ENCODE peak calls at places on chromosome X, in four cellular contexts. E, Z, D and H are unnamed samples.

GRCh38 chrX:140064993-140065392 is 99.7 kb upstream of the CXorf66 start:
- DNase-seq in E (peak; percentile 56), Z (no peak), D (no peak), H (no peak)

GRCh38 chrX:103343105-103343504 is 13.1 kb downstream of the TCEAL7 start:
- DNase-seq in E (no peak), Z (no peak), D (peak; percentile 50), H (no peak)

GRCh38 chrX:121581885-121582284 is 534.5 kb downstream of the GLUD2 start:
- DNase-seq in E (no peak), Z (no peak), D (peak; percentile 2), H (no peak)

GRCh38 chrX:38627683-38628082 is 66.3 kb downstream of the TSPAN7 start:
- DNase-seq in E (peak; percentile 45), Z (no peak), D (peak; percentile 68), H (no peak)

GRCh38 chrX:150438165-150438564 is 75.0 kb downstream of the MAMLD1 start:
- DNase-seq in E (no peak), Z (no peak), D (no peak), H (no peak)

GRCh38 chrX:49202022-49202421 is 2.0 kb upstream of the SYP start:
- DNase-seq in E (no peak), Z (no peak), D (no peak), H (no peak)

GRCh38 chrX:64093761-64094160 is 111.7 kb downstream of the AMER1 start:
- DNase-seq in E (no peak), Z (no peak), D (peak; percentile 3), H (no peak)

GRCh38 chrX:86171366-86171765 is 23.1 kb downstream of the DACH2 start:
- DNase-seq in E (peak; percentile 11), Z (no peak), D (peak; percentile 11), H (no peak)

GRCh38 chrX:115324194-115324593 is 34.7 kb downstream of the LUZP4 start:
- DNase-seq in E (no peak), Z (no peak), D (no peak), H (no peak)

GRCh38 chrX:13790206-13791131 is 26.4 kb downstream of the GPM6B start:
- DNase-seq in E (no peak), Z (no peak), D (no peak), H (no peak)

GRCh38 chrX:12974217-12974796 is 603 bp upstream of the TMSB4X start:
- DNase-seq in E (peak; percentile 69), Z (no peak), D (peak; percentile 73), H (no peak)

GRCh38 chrX:96692911-96693310 is 8.3 kb downstream of the DIAPH2 start:
- DNase-seq in E (no peak), Z (no peak), D (no peak), H (no peak)

GRCh38 chrX:153635788-153636668 is 11.0 kb upstream of the DUSP9 start:
- DNase-seq in E (peak; percentile 50), Z (no peak), D (peak; percentile 38), H (no peak)

GRCh38 chrX:115058276-115058675 is 40.9 kb upstream of the IL13RA2 start:
- DNase-seq in E (no peak), Z (no peak), D (no peak), H (no peak)

GRCh38 chrX:55908685-55909212 is 191.2 kb downstream of the RRAGB start:
- DNase-seq in E (no peak), Z (no peak), D (no peak), H (no peak)

GRCh38 chrX:130165181-130165702 is 399 bp downstream of the AIFM1 start:
- DNase-seq in E (no peak), Z (no peak), D (peak; percentile 25), H (no peak)

DNA sequence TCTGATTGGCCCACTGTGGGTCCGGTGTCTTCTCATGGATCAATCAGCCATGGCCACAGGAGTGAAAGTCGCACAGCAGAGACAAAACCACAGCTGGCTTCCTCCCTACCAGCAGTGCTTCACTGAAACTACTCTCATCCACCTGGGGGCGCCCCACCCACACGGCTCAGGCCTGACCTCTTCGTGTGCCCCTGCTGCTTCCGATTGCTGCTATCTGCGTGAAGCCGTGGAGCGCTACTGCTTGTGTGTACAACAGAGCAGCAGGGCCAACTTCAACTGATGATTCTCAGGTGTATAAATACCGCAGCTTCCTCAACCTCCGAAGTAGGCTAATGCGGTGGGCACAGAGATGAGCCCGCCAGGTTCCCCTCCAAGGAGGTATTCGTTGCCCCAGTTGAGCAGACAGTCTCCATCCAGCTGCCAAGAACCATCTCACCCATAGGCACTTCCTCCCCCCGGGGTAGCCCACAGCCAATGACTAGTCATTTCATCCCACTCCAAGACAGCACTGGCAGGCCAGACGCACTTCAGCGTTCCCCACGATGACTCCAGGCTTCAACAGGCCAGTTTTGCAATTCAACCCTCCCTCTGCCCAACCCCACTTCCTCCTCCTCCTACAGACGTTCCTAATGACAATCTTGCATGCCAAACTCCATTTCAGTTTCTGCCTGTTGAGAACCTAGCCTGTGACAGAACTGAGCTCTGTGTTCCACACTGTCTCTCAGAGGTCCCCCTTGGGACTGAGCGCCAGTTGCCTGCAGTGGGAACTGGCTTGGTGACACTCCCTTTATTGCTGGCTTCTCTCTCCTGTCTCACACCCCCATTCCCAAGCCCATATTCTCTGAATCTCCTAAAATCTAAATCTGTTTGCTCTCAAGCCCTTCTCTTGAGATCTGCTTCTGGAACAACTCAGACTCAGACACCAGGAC is 41.3 kb upstream of the ATP6AP2 start:
- DNase-seq in E (peak; percentile 93), Z (peak; percentile 56), D (peak; percentile 80), H (no peak)
- TF ChIP-seq SPI1 in E (peak; percentile 83), Z (peak; percentile 56), D (peak; percentile 30), H (peak; percentile 43)

GRCh38 chrX:19285857-19286256 is 57.9 kb upstream of the PDHA1 start:
- DNase-seq in E (no peak), Z (no peak), D (no peak), H (no peak)

GRCh38 chrX:19283597-19284339 is 60.0 kb upstream of the PDHA1 start:
- DNase-seq in E (no peak), Z (no peak), D (no peak), H (no peak)

GRCh38 chrX:19280636-19281035 is 63.1 kb upstream of the PDHA1 start:
- DNase-seq in E (no peak), Z (no peak), D (no peak), H (no peak)
- TF ChIP-seq SPI1 in E (no peak), Z (no peak), D (no peak), H (no peak)

DNA sequence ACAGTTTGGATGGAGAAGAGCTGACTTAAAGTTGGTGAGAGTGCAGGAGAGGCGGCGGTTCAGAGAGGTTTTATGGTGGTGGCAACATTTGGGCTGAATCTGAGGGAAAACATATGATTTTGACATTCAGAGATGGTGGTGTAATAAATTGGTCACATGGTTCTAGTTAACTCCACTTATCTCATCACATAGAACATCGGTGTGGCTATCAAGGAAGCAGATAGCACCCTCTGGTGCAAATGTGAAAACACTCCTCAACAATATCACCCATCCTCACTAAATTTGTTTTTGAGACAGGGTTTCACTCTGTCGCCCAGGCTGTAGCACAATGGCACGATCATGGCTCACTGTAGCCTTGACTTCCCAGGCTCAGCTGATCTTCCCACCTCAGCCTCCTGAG is 28.8 kb downstream of the SUPT20HL2 start:
- DNase-seq in E (peak; percentile 15), Z (no peak), D (no peak), H (no peak)
- TF ChIP-seq SPI1 in E (no peak), Z (no peak), D (no peak), H (no peak)

GRCh38 chrX:67555578-67556203 is 11.9 kb downstream of the AR start:
- DNase-seq in E (peak; percentile 32), Z (no peak), D (peak; percentile 43), H (no peak)
- TF ChIP-seq SPI1 in E (no peak), Z (no peak), D (no peak), H (no peak)

GRCh38 chrX:137032841-137033773 is 688 bp downstream of the GPR101 start:
- DNase-seq in E (no peak), Z (no peak), D (no peak), H (no peak)
- TF ChIP-seq SPI1 in E (no peak), Z (no peak), D (no peak), H (no peak)

DNA sequence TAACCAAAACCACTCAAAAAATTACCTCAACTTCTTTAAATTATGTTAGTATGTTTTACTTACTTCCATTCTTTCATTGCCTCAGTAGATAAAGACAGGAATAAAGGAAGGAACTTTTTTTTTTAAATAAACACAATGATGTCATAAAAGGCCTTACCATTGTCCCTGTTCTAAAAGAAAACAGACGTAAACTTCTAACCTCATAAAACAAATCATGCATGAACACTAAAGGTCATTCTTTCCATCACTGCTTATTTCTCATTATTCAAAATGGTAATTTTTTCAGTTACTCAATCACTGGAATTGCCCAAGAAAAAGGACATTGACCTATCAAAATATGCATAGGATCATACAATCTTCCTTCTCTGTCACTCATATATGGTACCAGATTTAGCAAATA is 32.2 kb upstream of the ARMCX2 start:
- DNase-seq in E (no peak), Z (no peak), D (no peak), H (no peak)
- TF ChIP-seq SPI1 in E (no peak), Z (no peak), D (no peak), H (no peak)

GRCh38 chrX:73830489-73831414 is 267.8 kb downstream of the CHIC1 start:
- DNase-seq in E (no peak), Z (no peak), D (no peak), H (no peak)
- TF ChIP-seq SPI1 in E (no peak), Z (no peak), D (no peak), H (no peak)

DNA sequence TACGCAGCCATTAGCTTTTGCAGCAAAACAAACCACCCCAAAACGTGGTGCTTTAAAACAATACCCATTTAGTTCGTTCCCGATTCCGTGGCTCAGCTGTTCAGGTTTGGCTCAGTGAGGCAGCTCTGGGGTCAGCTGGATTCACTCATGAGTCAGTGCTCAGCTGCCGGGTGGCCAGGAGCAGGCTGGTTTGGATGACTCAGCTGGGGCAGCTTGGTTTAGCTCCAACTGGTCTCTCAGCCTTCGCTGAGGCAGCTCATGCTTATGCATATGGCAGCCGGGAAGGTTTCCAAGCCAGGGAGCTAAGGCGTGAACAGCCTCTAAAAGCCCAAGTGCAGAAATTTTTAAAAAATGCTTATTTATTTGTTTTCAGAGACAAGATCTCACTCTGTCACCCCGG is 13.3 kb upstream of the CD99 start:
- DNase-seq in E (no peak), Z (no peak), D (peak; percentile 71), H (no peak)
- TF ChIP-seq SPI1 in E (no peak), Z (no peak), D (no peak), H (no peak)

DNA sequence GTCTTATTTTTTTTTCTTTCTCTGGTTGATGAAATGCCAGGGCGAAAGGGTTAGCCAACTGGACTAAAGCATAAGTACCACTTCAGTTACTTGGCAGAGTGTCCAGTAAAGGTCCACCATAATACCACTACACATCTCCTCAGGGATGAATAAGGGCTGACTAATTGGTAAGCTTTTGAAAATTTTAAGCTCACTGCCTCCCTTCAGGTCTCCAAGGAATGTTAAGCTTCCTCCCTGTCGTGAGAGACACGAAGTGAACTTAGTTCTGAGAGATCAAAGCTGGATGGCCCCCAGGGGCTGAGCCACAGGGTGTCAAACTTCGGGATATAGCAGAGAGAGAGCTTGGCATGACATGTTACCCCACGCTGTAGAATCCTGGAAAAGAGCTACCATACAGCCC is 111.4 kb downstream of the VSIG4 start:
- DNase-seq in E (no peak), Z (no peak), D (no peak), H (no peak)
- TF ChIP-seq SPI1 in E (no peak), Z (no peak), D (no peak), H (no peak)

GRCh38 chrX:15471016-15471415 is 22.1 kb downstream of the PIR start:
- DNase-seq in E (peak; percentile 68), Z (peak; percentile 27), D (peak; percentile 81), H (peak; percentile 12)
- TF ChIP-seq SPI1 in E (no peak), Z (no peak), D (no peak), H (no peak)